ENCODE peak calls at places on chromosomes 12 and 14, in seven cellular contexts. Z is HepG2, F is ovary, R is heart left ventricle, S is A549, Q is GM12892, C is upper lobe of left lung. Y is an unnamed sample.

GRCh38 chr14:39320318-39320717 is 86.6 kb downstream of the MIA2 start:
- DNase-seq in Z (no peak), F (no peak), R (no peak), S (no peak), Q (no peak), C (no peak), Y (no peak)

GRCh38 chr12:53195516-53196420 is 11.3 kb downstream of the ITGB7 start:
- DNase-seq in Z (no peak), F (no peak), R (no peak), S (no peak), Q (no peak), C (no peak), Y (no peak)

GRCh38 chr14:99467338-99468075 is 13.2 kb downstream of the SETD3 start:
- DNase-seq in Z (no peak), F (no peak), R (no peak), S (no peak), Q (no peak), C (peak; percentile 60), Y (no peak)

GRCh38 chr14:104314251-104314941 is 176.0 kb downstream of the KIF26A start:
- DNase-seq in Z (no peak), F (no peak), R (no peak), S (no peak), Q (no peak), C (peak; percentile 16), Y (no peak)

GRCh38 chr12:16349132-16349463 is 1.7 kb downstream of the MGST1 start:
- DNase-seq in Z (peak; percentile 81), F (no peak), R (peak; percentile 50), S (peak; percentile 92), Q (no peak), C (peak; percentile 74), Y (no peak)

GRCh38 chr14:35420036-35420811 is 15.7 kb upstream of the NFKBIA start:
- DNase-seq in Z (no peak), F (no peak), R (no peak), S (no peak), Q (no peak), C (no peak), Y (peak; percentile 23)

GRCh38 chr12:62859203-62859799 is 75.6 kb downstream of the PPM1H start:
- DNase-seq in Z (no peak), F (no peak), R (no peak), S (no peak), Q (no peak), C (no peak), Y (no peak)

GRCh38 chr12:58888131-58888783 is 32.0 kb downstream of the LRIG3 start:
- DNase-seq in Z (no peak), F (no peak), R (peak; percentile 64), S (peak; percentile 2), Q (no peak), C (no peak), Y (no peak)

GRCh38 chr14:49203676-49204075 is 382.5 kb downstream of the RPS29 start:
- DNase-seq in Z (no peak), F (no peak), R (no peak), S (no peak), Q (no peak), C (no peak), Y (no peak)

DNA sequence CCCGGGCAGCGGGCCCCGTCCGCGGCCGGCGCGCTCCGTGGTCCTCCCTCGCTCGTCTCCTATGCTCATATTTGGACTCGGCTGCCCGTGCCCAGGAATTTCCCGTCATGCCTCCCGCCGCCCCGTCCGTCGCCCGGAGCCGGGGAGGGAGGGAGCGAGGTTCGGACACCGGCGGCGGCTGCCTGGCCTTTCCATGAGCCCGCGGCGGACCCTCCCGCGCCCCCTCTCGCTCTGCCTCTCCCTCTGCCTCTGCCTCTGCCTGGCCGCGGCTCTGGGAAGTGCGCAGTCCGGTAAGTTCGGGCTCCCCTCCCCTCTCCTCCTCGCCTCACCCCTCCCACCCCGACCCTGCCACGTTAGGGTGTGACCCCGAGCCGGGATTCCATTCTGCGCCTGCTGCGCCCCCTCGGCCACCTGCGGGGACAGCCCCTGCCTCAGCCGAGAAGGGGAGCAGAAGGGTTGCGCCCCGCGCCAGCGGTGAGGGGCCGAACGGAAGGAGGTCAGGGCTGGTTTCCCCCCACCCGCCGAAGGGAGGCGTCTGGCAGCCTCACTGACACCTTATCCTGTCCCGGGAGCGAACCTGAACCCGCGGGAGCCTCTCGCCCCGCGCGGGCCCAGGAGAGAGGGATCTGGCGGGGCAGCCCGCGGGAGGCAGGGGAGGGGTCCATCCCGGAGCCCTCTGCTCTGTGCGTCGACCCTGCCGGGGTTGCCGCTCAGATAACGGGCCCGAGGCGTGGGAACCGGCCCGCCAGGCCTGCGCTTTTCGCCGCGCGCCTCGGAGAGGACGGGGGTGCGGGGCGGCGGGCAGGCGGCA is at the start of gene MSRB3:
- DNase-seq in Z (peak; percentile 44), F (peak; percentile 83), R (peak; percentile 87), S (peak; percentile 75), Q (peak; percentile 37), C (peak; percentile 54), Y (peak; percentile 75)
- TF ChIP-seq POLR2A in Z (no peak), F (peak; percentile 35), R (peak; percentile 40), S (peak; percentile 69), Q (no peak), C (peak; percentile 33), Y (peak; percentile 24)

DNA sequence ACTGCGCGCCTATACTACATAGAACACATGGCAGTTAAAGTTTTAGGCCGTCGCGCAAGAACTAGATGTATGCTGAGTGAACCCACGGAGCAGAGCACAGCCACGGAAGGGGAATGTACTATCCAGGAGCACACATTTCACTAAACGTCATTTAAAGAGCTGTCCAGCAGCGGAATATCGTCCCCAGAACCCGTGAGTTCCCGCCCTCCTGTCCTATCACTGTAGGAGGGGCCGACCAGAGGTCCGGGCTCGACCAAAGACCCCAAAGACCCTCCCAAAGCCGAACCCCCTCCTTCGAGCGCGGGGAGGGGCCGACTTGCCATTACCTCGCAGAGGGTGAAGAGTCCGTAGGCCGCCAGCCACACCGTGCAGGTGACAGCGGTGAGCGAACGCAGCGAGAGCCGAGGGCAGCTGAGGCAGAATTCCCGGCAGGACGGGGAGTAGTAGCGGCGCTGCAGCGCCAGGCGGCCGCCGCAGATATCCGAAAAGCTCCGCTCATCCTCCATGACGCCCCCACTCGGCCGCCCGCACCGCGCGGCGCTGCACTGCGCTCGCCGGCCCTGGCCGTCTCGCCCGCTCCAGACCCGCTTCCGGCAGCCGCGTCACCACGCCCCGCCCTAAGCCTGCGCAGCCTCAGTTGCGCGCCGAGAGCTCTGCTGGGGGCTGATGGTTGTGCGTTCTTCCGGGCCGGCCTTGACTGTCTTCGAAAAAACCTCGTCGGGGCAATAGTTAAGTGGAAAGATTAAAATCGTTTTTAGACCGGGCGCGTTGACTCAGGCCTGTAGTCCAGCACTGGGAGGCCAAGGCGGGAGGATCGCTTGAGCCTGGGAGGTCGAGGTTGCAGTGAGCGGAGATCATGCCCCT is at the start of gene PIGH:
- DNase-seq in Z (peak; percentile 83), F (peak; percentile 96), R (peak; percentile 92), S (peak; percentile 87), Q (peak; percentile 92), C (peak; percentile 88), Y (peak; percentile 62)
- TF ChIP-seq POLR2A in Z (peak; percentile 72), F (peak; percentile 93), R (peak; percentile 79), S (peak; percentile 71), Q (peak; percentile 87), C (peak; percentile 83), Y (peak; percentile 67)

GRCh38 chr14:88821888-88822287 is 2.6 kb upstream of the TTC8 start:
- DNase-seq in Z (no peak), F (no peak), R (no peak), S (no peak), Q (no peak), C (no peak), Y (no peak)

GRCh38 chr14:88823968-88824313 is 510 bp upstream of the TTC8 start:
- DNase-seq in Z (no peak), F (no peak), R (no peak), S (no peak), Q (no peak), C (no peak), Y (no peak)

GRCh38 chr14:88825078-88825458 is 617 bp downstream of the TTC8 start:
- DNase-seq in Z (no peak), F (no peak), R (no peak), S (no peak), Q (no peak), C (no peak), Y (no peak)

GRCh38 chr14:88824314-88825077 is at the start of gene TTC8:
- DNase-seq in Z (peak; percentile 80), F (peak; percentile 92), R (peak; percentile 93), S (peak; percentile 93), Q (peak; percentile 61), C (peak; percentile 89), Y (peak; percentile 58)

DNA sequence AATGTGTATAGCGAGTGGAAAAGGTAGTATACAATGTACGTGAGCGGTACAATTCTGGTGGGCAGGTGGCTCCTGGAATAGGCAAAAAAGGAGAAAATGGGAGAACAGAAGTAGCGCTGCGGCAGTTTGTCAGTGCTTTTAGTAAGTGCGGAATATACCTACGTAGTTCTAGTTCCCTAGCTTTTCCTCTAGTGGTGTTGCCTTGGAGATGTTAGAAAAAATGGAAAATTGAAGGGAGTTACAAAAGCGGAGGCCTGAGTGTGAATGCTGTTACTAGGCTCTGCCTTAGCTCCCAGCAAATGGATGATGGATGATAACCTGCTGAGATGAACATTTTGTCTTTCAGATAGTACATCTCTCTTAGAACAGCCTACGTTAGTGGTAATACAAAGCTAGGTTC is 1.1 kb downstream of the TTC8 start:
- DNase-seq in Z (no peak), F (no peak), R (no peak), S (no peak), Q (no peak), C (no peak), Y (no peak)
- TF ChIP-seq POLR2A in Z (no peak), F (no peak), R (no peak), S (no peak), Q (no peak), C (no peak), Y (no peak)

GRCh38 chr14:24178399-24179178 is 6.7 kb downstream of the REC8 start:
- DNase-seq in Z (no peak), F (no peak), R (no peak), S (no peak), Q (no peak), C (no peak), Y (no peak)

GRCh38 chr14:24179961-24180726 is 8.3 kb downstream of the REC8 start:
- DNase-seq in Z (no peak), F (no peak), R (no peak), S (no peak), Q (no peak), C (no peak), Y (no peak)

GRCh38 chr14:24177928-24178327 is 6.0 kb downstream of the REC8 start:
- DNase-seq in Z (no peak), F (no peak), R (no peak), S (no peak), Q (no peak), C (no peak), Y (no peak)

GRCh38 chr14:24181251-24182077 is 7.2 kb downstream of the IPO4 start:
- DNase-seq in Z (no peak), F (no peak), R (no peak), S (no peak), Q (no peak), C (no peak), Y (no peak)

DNA sequence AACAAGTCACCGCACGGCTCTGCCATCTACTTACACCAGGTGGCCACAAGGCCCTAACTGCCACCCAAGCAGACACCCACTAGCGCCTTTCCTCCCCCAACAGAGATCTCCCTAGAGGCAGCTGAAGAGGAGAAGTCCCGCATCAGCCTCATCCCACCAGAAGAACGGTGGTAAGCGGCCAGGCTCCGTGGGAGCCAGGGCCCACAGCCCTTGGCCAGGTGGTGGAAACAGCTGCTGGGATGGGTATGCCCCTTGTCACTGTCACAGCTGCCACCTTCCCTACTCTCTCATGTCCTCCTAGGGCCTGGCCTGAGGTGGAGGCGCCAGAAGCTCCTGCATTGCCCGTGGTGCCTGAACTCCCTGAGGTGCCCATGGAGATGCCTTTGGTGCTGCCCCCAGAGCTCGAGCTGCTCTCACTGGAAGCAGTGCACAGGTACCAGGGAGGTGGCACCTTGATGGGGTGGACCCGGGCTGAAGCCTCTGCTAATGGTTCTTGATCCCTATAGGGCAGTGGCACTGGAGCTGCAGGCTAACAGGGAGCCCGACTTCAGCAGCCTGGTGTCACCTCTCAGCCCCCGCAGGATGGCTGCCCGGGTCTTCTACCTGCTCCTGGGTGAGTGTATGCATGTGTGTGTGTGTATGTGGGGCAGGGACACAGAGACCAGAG is 7.5 kb downstream of the REC8 start:
- DNase-seq in Z (no peak), F (no peak), R (no peak), S (no peak), Q (no peak), C (no peak), Y (no peak)
- TF ChIP-seq POLR2A in Z (no peak), F (no peak), R (no peak), S (no peak), Q (peak; percentile 30), C (no peak), Y (no peak)